ENCODE peak calls at places on chromosomes 5 and 9, in nine cellular contexts. R, B, V, I, F, T, Q, L and A are unnamed samples.

GRCh38 chr5:61292130-61292672 is 39.9 kb upstream of the ZSWIM6 start:
- DNase-seq in V (no peak), B (no peak), T (no peak), F (no peak), R (no peak), I (no peak), Q (no peak), L (no peak), A (no peak)

GRCh38 chr5:74643160-74643562 is 2.6 kb upstream of the ENC1 start:
- DNase-seq in R (no peak), T (no peak), B (peak), Q (no peak), F (no peak), V (peak), L (peak), I (peak), A (no peak)

GRCh38 chr5:117103703-117104102 is 529.1 kb upstream of the SEMA6A start:
- DNase-seq in L (no peak), T (no peak), V (no peak), F (no peak), R (no peak), B (no peak), Q (no peak), I (no peak), A (no peak)

GRCh38 chr5:138661991-138662434 is 86.8 kb upstream of the HSPA9 start:
- DNase-seq in T (no peak), V (no peak), I (no peak), B (no peak), R (no peak), F (no peak), Q (no peak), L (no peak), A (no peak)

GRCh38 chr5:60883229-60883628 is 39.2 kb upstream of the ELOVL7 start:
- DNase-seq in V (no peak), F (no peak), L (peak), Q (no peak), B (peak), I (no peak), T (no peak), R (no peak), A (no peak)

GRCh38 chr5:177434437-177434836 is 8.0 kb downstream of the GRK6 start:
- DNase-seq in V (no peak), L (no peak), F (no peak), R (no peak), B (no peak), Q (no peak), T (no peak), I (no peak), A (no peak)

GRCh38 chr5:158054388-158055092 is 195.6 kb upstream of the CLINT1 start:
- DNase-seq in I (no peak), L (no peak), B (peak), R (no peak), Q (peak), T (no peak), V (peak), F (no peak), A (no peak)

GRCh38 chr9:122056484-122056883 is 36.6 kb downstream of the TTLL11 start:
- DNase-seq in V (peak), L (no peak), R (no peak), F (peak), I (no peak), T (no peak), Q (no peak), B (no peak), A (peak)

GRCh38 chr5:60972225-60972624 is 27.2 kb downstream of the NDUFAF2 start:
- DNase-seq in L (no peak), Q (no peak), B (no peak), V (no peak), I (no peak), F (no peak), R (peak), T (no peak), A (no peak)

GRCh38 chr9:90020277-90020871 is 415.6 kb downstream of the GADD45G start:
- DNase-seq in Q (no peak), I (no peak), V (peak), T (no peak), R (no peak), B (no peak), F (no peak), L (no peak), A (no peak)

GRCh38 chr5:32217886-32218396 is 43.8 kb upstream of the GOLPH3 start:
- DNase-seq in L (no peak), V (no peak), F (no peak), R (no peak), I (no peak), B (peak), T (no peak), Q (no peak), A (no peak)

GRCh38 chr9:110650261-110650660 is 18.3 kb upstream of the MUSK start:
- DNase-seq in F (no peak), T (no peak), V (peak), B (peak), R (no peak), L (no peak), I (no peak), Q (no peak), A (no peak)

GRCh38 chr9:76697554-76697953 is 66.7 kb upstream of the PCA3 start:
- DNase-seq in V (no peak), B (no peak), Q (no peak), I (no peak), T (no peak), R (no peak), L (no peak), F (no peak), A (no peak)

GRCh38 chr9:97386733-97387503 is 25.0 kb upstream of the TDRD7 start:
- DNase-seq in R (peak), F (peak), T (peak), Q (peak), L (peak), B (peak), I (peak), V (peak), A (peak)

GRCh38 chr5:28903643-28904042 is 1865.3 kb upstream of the CDH9 start:
- DNase-seq in T (no peak), L (no peak), B (no peak), I (no peak), F (no peak), R (no peak), Q (no peak), V (no peak), A (no peak)

GRCh38 chr5:172896465-172896864 is 62.4 kb downstream of the ERGIC1 start:
- DNase-seq in I (no peak), R (no peak), F (no peak), Q (no peak), T (no peak), L (no peak), V (no peak), B (peak), A (no peak)

GRCh38 chr5:83632874-83633273 is 87.8 kb downstream of the HAPLN1 start:
- DNase-seq in B (peak), L (peak), F (no peak), Q (no peak), I (no peak), V (peak), T (no peak), R (no peak), A (no peak)

GRCh38 chr5:171721469-171721868 is 64.1 kb upstream of the SMIM23 start:
- DNase-seq in R (no peak), F (peak), I (no peak), V (no peak), B (no peak), T (no peak), Q (no peak), L (no peak), A (no peak)

GRCh38 chr5:84382363-84383295 is 2.1 kb downstream of the EDIL3 start:
- DNase-seq in Q (peak), T (peak), R (peak), L (no peak), V (peak), B (peak), F (peak), I (no peak), A (peak)

GRCh38 chr9:109417054-109417453 is 81.1 kb downstream of the PTPN3 start:
- DNase-seq in Q (no peak), F (no peak), R (no peak), B (peak), T (no peak), I (no peak), V (peak), L (no peak), A (no peak)

GRCh38 chr5:89071941-89072331 is 189.0 kb upstream of the MEF2C start:
- DNase-seq in V (no peak), R (peak), F (no peak), T (no peak), Q (no peak), B (no peak), I (no peak), L (no peak), A (no peak)

GRCh38 chr9:136372561-136373299 is 739 bp downstream of the CARD9 start:
- DNase-seq in B (peak), V (peak), I (no peak), F (no peak), Q (no peak), L (no peak), T (peak), R (no peak), A (peak)

GRCh38 chr5:94870496-94871214 is 252.2 kb downstream of the SLF1 start:
- DNase-seq in B (no peak), I (no peak), Q (no peak), T (no peak), R (no peak), V (no peak), F (no peak), L (no peak), A (peak)

GRCh38 chr5:127899214-127899610 is 184.4 kb upstream of the SLC12A2 start:
- DNase-seq in R (no peak), F (no peak), B (peak), I (no peak), T (no peak), L (no peak), Q (no peak), V (no peak), A (no peak)

GRCh38 chr5:53360811-53361210 is 119.6 kb upstream of the FST start:
- DNase-seq in B (peak), L (peak), Q (no peak), V (peak), T (no peak), F (no peak), R (no peak), I (no peak), A (no peak)

GRCh38 chr5:176817864-176818377 is 7.6 kb downstream of the UNC5A start:
- DNase-seq in F (no peak), V (no peak), T (no peak), I (no peak), B (peak), Q (no peak), L (no peak), R (no peak), A (peak)

GRCh38 chr5:174384509-174384947 is 339.0 kb downstream of the NSG2 start:
- DNase-seq in F (no peak), L (no peak), V (peak), B (peak), I (no peak), R (no peak), Q (no peak), T (no peak), A (no peak)

GRCh38 chr9:116687762-116688160 is 656 bp downstream of the TRIM32 start:
- DNase-seq in B (peak), Q (no peak), L (no peak), R (no peak), V (no peak), I (no peak), T (no peak), F (no peak), A (peak)

GRCh38 chr5:157767674-157768073 is 24.2 kb downstream of the LSM11 start:
- DNase-seq in I (no peak), F (no peak), B (no peak), L (no peak), V (no peak), T (no peak), Q (no peak), R (no peak), A (no peak)

GRCh38 chr5:43041131-43041668 is 1.1 kb upstream of the ANXA2R start:
- DNase-seq in R (no peak), V (no peak), Q (peak), T (no peak), F (no peak), I (no peak), B (no peak), L (no peak), A (no peak)

GRCh38 chr5:38403407-38403806 is 145.0 kb downstream of the EGFLAM start:
- DNase-seq in Q (no peak), B (peak), F (no peak), L (no peak), R (no peak), V (peak), T (no peak), I (no peak), A (no peak)

GRCh38 chr5:130166839-130167490 is 262.7 kb downstream of the CHSY3 start:
- DNase-seq in Q (no peak), V (no peak), R (no peak), I (no peak), F (no peak), L (no peak), B (no peak), T (no peak), A (no peak)

GRCh38 chr5:63306909-63307308 is 655.3 kb downstream of the HTR1A start:
- DNase-seq in V (no peak), B (no peak), F (no peak), R (no peak), L (no peak), I (no peak), Q (no peak), T (no peak), A (no peak)

GRCh38 chr9:86340356-86341006 is 13.7 kb downstream of the TUT7 start:
- DNase-seq in T (no peak), Q (no peak), V (no peak), L (no peak), F (no peak), R (no peak), B (no peak), I (no peak), A (no peak)

GRCh38 chr5:167413503-167413902 is 877.9 kb upstream of the WWC1 start:
- DNase-seq in Q (no peak), B (no peak), R (no peak), I (no peak), F (no peak), T (no peak), V (no peak), L (no peak), A (no peak)
- TF ChIP-seq CTCF in Q (no peak), B (no peak), R (no peak), I (no peak), F (no peak), T (no peak), V (no peak), L (no peak), A (no peak)

GRCh38 chr9:133869674-133870419 is 122.3 kb downstream of the VAV2 start:
- DNase-seq in Q (no peak), I (no peak), V (peak), F (no peak), B (no peak), L (no peak), R (no peak), T (no peak), A (no peak)
- TF ChIP-seq CTCF in Q (no peak), I (no peak), V (no peak), F (no peak), B (no peak), L (no peak), R (no peak), T (no peak), A (no peak)

GRCh38 chr5:151223447-151224264 is at the start of gene CCDC69:
- DNase-seq in V (peak), F (peak), L (peak), B (peak), R (peak), I (no peak), Q (peak), T (peak), A (peak)
- TF ChIP-seq CTCF in V (no peak), F (no peak), L (peak), B (no peak), R (no peak), I (no peak), Q (no peak), T (peak), A (no peak)

GRCh38 chr5:167708449-167708848 is 583.0 kb upstream of the WWC1 start:
- DNase-seq in T (no peak), V (no peak), B (no peak), F (no peak), Q (no peak), L (no peak), I (no peak), R (no peak), A (no peak)
- TF ChIP-seq CTCF in T (peak), V (no peak), B (no peak), F (no peak), Q (no peak), L (no peak), I (no peak), R (no peak), A (no peak)

GRCh38 chr5:58117491-58117890 is 342.4 kb downstream of the PLK2 start:
- DNase-seq in T (no peak), F (no peak), V (no peak), R (no peak), I (no peak), L (no peak), Q (no peak), B (no peak), A (no peak)
- TF ChIP-seq CTCF in T (no peak), F (no peak), V (no peak), R (no peak), I (no peak), L (no peak), Q (no peak), B (no peak), A (no peak)

GRCh38 chr9:21336467-21336866 is 1.3 kb upstream of the KLHL9 start:
- DNase-seq in R (no peak), F (no peak), L (no peak), Q (no peak), T (no peak), V (no peak), B (no peak), I (no peak), A (no peak)
- TF ChIP-seq CTCF in R (no peak), F (no peak), L (peak), Q (no peak), T (no peak), V (no peak), B (no peak), I (peak), A (no peak)

DNA sequence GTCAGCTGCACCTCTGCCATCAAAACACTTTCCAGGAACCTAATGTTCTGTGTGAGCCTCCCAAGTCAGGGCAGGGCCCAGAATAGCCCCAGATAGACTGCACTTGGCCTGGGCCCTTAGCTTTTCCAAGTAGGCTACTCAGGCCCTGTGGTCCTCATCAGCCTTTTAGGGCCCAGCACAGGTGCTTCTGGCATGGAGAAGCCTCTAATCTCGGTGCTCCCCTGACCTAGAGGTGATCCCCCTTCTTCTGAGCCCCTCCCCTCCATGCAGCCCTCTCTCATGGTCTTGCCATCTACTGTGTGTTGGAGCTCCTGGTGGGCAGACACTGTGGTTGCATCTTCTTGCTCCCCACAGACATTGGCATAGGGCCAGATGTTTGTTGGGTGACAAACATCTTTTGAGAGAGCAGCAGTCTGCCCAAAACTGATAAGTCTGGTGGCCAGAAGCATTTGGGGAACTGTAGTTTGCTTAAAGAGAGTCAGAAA is 28.1 kb downstream of the FRMPD1 start:
- DNase-seq in T (no peak), Q (no peak), I (no peak), R (no peak), B (no peak), F (no peak), L (peak), V (no peak), A (no peak)
- TF ChIP-seq CTCF in T (no peak), Q (no peak), I (no peak), R (no peak), B (no peak), F (no peak), L (no peak), V (no peak), A (no peak)

DNA sequence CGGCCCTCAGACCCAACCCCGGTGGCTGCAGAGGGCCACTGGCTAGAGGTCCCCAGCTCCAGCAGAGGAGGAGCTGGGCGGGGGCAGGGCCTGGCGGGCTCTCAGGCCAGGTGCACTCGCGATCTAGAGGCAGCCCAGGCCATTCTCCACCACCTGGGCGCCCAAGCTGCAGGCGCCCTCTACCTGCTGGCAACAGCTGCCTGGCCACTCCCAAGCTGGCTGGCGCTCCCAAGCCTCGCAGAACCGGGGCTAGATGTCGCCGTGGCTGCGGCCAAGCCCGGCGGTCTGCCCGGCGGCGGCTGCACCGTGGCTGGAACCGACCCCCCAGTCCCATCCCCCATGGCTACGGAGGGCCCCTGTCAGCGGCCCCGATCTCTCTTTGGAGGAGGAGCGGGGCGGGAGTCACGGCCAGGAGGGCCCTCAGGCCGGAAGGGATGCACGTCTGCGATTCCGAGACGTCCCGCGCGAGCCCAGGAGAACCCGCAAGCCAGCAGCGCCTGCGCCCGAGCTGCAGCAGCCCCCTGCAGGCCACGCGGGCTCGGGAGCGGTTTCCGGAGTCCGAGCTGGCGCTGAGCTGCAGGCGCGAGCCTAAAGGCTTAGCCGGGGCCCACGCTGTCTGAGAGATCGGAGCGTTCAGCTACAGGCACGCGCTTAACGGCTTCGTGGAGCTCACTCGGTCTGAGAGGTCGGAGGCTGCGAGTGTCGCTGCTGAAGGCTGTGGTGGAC is 44.3 kb upstream of the BICD2 start:
- DNase-seq in Q (peak), F (peak), T (peak), B (peak), I (no peak), R (peak), V (peak), L (peak), A (peak)
- TF ChIP-seq CTCF in Q (no peak), F (no peak), T (peak), B (peak), I (peak), R (peak), V (no peak), L (peak), A (no peak)